ENCODE peak calls at places on chromosomes 7 and 10, in six cellular contexts. F, B, M, Y, R and C are unnamed samples. For H3K4me1, the result is how much of the 10 kb centered on the place peaks cover.

GRCh38 chr7:31788445-31788844 is 101.4 kb downstream of the PPP1R17 start:
- DNase-seq in Y (no peak), M (no peak), F (no peak), B (no peak), R (no peak), C (no peak)

GRCh38 chr10:15344876-15345285 is 26.2 kb downstream of the FAM171A1 start:
- DNase-seq in F (no peak), B (no peak), M (peak), R (no peak), Y (peak), C (no peak)

GRCh38 chr10:47322300-47323061 is at the start of gene GDF2:
- DNase-seq in F (no peak), R (no peak), Y (no peak), M (no peak), B (no peak), C (no peak)

GRCh38 chr7:13077466-13077865 is 390.0 kb downstream of the ARL4A start:
- DNase-seq in Y (no peak), R (no peak), M (no peak), B (no peak), F (no peak), C (no peak)

GRCh38 chr7:95609277-95609971 is 13.1 kb upstream of the PDK4 start:
- DNase-seq in F (no peak), M (peak), Y (no peak), R (no peak), B (no peak), C (peak)

GRCh38 chr10:43396928-43397624 is 11.9 kb downstream of the HNRNPF start:
- DNase-seq in M (peak), B (peak), R (peak), Y (peak), F (peak), C (peak)

GRCh38 chr7:55502209-55502608 is 70.1 kb downstream of the VOPP1 start:
- DNase-seq in B (no peak), Y (peak), F (no peak), M (no peak), R (no peak), C (no peak)

GRCh38 chr10:86598151-86598550 is 56.2 kb upstream of the OPN4 start:
- DNase-seq in B (no peak), R (no peak), M (no peak), Y (no peak), F (no peak), C (no peak)

GRCh38 chr7:117731455-117731854 is 141.8 kb downstream of the CTTNBP2 start:
- DNase-seq in M (no peak), Y (no peak), F (no peak), R (no peak), B (no peak), C (no peak)

GRCh38 chr7:116386674-116387073 is 112.9 kb upstream of the CAV2 start:
- DNase-seq in M (no peak), R (no peak), B (no peak), F (no peak), Y (no peak), C (no peak)

GRCh38 chr7:154912921-154913644 is 89.8 kb downstream of the PAXIP1 start:
- DNase-seq in F (no peak), M (no peak), Y (no peak), R (no peak), B (no peak), C (no peak)

GRCh38 chr7:2109251-2109935 is 123.4 kb downstream of the MAD1L1 start:
- DNase-seq in Y (no peak), F (no peak), R (no peak), B (peak), M (no peak), C (no peak)

GRCh38 chr7:73395538-73396503 is 37.8 kb upstream of the FZD9 start:
- DNase-seq in R (no peak), Y (no peak), M (no peak), F (no peak), B (no peak), C (no peak)

GRCh38 chr7:75922966-75923603 is 8.1 kb downstream of the POR start:
- DNase-seq in B (no peak), R (no peak), Y (no peak), F (no peak), M (no peak), C (no peak)

GRCh38 chr7:4017785-4018184 is 664.3 kb upstream of the FOXK1 start:
- DNase-seq in B (no peak), R (no peak), F (no peak), M (no peak), Y (no peak), C (no peak)

GRCh38 chr10:3045471-3046209 is 21.7 kb upstream of the PFKP start:
- DNase-seq in R (peak), F (no peak), Y (peak), B (no peak), M (peak), C (peak)

GRCh38 chr7:158377800-158378623 is 209.6 kb downstream of the PTPRN2 start:
- DNase-seq in F (no peak), B (no peak), R (no peak), Y (no peak), M (peak), C (peak)

GRCh38 chr7:149670288-149670687 is 103.1 kb downstream of the ZNF467 start:
- DNase-seq in M (no peak), Y (no peak), B (no peak), R (no peak), F (no peak), C (peak)

GRCh38 chr10:130495891-130496642 is 359.9 kb downstream of the GLRX3 start:
- DNase-seq in B (no peak), F (no peak), M (peak), R (no peak), Y (no peak), C (no peak)

GRCh38 chr7:134660961-134661376 is 14.3 kb downstream of the BPGM start:
- DNase-seq in R (no peak), M (no peak), B (no peak), Y (no peak), F (no peak), C (no peak)

GRCh38 chr7:81029523-81029922 is 110.7 kb upstream of the SEMA3C start:
- DNase-seq in Y (no peak), F (no peak), B (no peak), M (no peak), R (no peak), C (no peak)

GRCh38 chr10:91536101-91536500 is 96.8 kb downstream of the PPP1R3C start:
- DNase-seq in B (no peak), R (no peak), F (no peak), Y (no peak), M (no peak), C (no peak)

GRCh38 chr10:7432884-7433726 is 22.3 kb upstream of the SFMBT2 start:
- DNase-seq in B (no peak), M (no peak), R (no peak), F (no peak), Y (peak), C (peak)

GRCh38 chr7:157506268-157506667 is 169.5 kb downstream of the DNAJB6 start:
- DNase-seq in F (no peak), M (no peak), R (peak), Y (no peak), B (no peak), C (no peak)

GRCh38 chr7:146781352-146782116 is 664.9 kb downstream of the CNTNAP2 start:
- DNase-seq in B (no peak), M (no peak), R (peak), F (no peak), Y (no peak), C (no peak)

GRCh38 chr7:5557920-5558401 is 134.3 kb upstream of the TNRC18 start:
- DNase-seq in B (peak), Y (no peak), F (no peak), R (no peak), M (peak), C (peak)

GRCh38 chr10:112389147-112389822 is 15.4 kb downstream of the ACSL5 start:
- DNase-seq in M (peak), Y (no peak), R (peak), B (peak), F (peak), C (peak)

GRCh38 chr10:97332586-97333350 is 1.8 kb downstream of the FRAT2 start:
- DNase-seq in M (peak), R (peak), F (no peak), Y (peak), B (no peak), C (peak)

GRCh38 chr7:8434290-8435002 is 1.0 kb downstream of the NXPH1 start:
- DNase-seq in F (no peak), R (peak), B (no peak), M (no peak), Y (peak), C (no peak)

GRCh38 chr7:158016171-158017087 is 571.2 kb downstream of the PTPRN2 start:
- DNase-seq in B (no peak), M (no peak), Y (peak), R (no peak), F (no peak), C (peak)

GRCh38 chr10:124943301-124944092 is 1.6 kb downstream of the ZRANB1 start:
- DNase-seq in R (no peak), M (no peak), B (no peak), F (peak), Y (no peak), C (no peak)

GRCh38 chr10:117503170-117503885 is 39.2 kb upstream of the EMX2 start:
- DNase-seq in F (no peak), R (peak), M (no peak), Y (peak), B (no peak), C (peak)

GRCh38 chr7:24924375-24924774 is 55.6 kb downstream of the OSBPL3 start:
- DNase-seq in F (no peak), Y (no peak), M (no peak), R (no peak), B (no peak), C (peak)

GRCh38 chr7:16918288-16918895 is 36.6 kb upstream of the AGR3 start:
- DNase-seq in F (peak), B (peak), R (no peak), M (peak), Y (peak), C (peak)

GRCh38 chr7:44646176-44646920 is 39.9 kb downstream of the OGDH start:
- DNase-seq in M (no peak), F (no peak), B (no peak), Y (no peak), R (no peak), C (no peak)

GRCh38 chr10:46106410-46107255 is 60.6 kb upstream of the MSMB start:
- DNase-seq in Y (peak), M (peak), B (no peak), F (peak), R (peak), C (peak)

GRCh38 chr7:94315011-94315410 is 79.7 kb upstream of the COL1A2 start:
- DNase-seq in M (no peak), R (no peak), F (no peak), Y (no peak), B (no peak), C (no peak)

GRCh38 chr10:132571565-132572544 is 34.3 kb downstream of the INPP5A start:
- DNase-seq in B (peak), M (peak), F (peak), Y (peak), R (peak), C (peak)

GRCh38 chr7:47405921-47406765 is 175.8 kb downstream of the TNS3 start:
- DNase-seq in Y (no peak), M (peak), R (no peak), B (no peak), F (no peak), C (no peak)

GRCh38 chr10:102677736-102678354 is 33.6 kb downstream of the TRIM8 start:
- DNase-seq in Y (no peak), R (no peak), M (no peak), F (no peak), B (no peak), C (no peak)

GRCh38 chr10:102675151-102675886 is 31.0 kb downstream of the TRIM8 start:
- DNase-seq in M (no peak), Y (peak), B (no peak), F (no peak), R (peak), C (no peak)

GRCh38 chr10:102676916-102677315 is 32.6 kb downstream of the TRIM8 start:
- DNase-seq in R (no peak), F (no peak), M (no peak), B (no peak), Y (no peak), C (no peak)

GRCh38 chr10:102674566-102674965 is 30.3 kb downstream of the TRIM8 start:
- DNase-seq in Y (peak), B (no peak), M (peak), F (no peak), R (no peak), C (no peak)

DNA sequence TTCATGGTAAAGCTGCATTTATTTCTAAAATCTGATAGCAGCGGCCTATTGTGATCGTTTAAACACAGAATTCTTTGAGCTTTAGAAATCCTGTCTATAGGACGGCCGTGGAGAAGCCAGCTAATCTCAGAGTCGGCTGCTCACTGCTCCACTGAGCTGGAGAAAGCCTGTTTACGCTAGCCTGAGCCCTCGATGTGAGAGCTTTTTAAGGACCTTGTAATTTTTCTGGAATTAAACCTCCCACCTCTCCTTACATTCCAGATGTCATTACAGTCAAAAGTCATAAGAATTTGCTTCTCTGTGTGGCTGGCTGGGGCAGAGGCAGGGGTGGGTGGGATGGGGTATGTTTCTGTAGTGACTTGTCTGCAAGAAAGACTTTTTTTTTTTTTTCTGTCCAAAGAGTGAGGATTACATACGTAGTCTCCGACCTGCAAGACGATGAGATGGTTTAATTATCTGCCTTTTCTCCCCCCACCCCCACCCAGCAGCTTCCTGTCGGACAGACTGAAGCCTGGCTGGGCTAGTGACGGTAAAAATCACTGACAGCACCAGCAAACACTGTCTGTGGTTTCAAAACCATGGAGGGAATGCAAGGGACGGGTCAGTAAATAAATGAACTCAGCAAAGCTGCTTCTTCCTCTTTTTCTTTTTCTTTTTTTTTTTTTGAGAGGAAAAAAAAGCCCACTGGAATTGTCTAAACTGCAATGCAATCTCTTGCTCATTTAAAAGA is 31.8 kb downstream of the TRIM8 start:
- DNase-seq in B (no peak), R (no peak), F (no peak), Y (peak), M (peak), C (peak)
- H3K4me1 ChIP-seq in B (under half), R (under half), F (under half), Y (half or more), M (half or more), C (half or more)

DNA sequence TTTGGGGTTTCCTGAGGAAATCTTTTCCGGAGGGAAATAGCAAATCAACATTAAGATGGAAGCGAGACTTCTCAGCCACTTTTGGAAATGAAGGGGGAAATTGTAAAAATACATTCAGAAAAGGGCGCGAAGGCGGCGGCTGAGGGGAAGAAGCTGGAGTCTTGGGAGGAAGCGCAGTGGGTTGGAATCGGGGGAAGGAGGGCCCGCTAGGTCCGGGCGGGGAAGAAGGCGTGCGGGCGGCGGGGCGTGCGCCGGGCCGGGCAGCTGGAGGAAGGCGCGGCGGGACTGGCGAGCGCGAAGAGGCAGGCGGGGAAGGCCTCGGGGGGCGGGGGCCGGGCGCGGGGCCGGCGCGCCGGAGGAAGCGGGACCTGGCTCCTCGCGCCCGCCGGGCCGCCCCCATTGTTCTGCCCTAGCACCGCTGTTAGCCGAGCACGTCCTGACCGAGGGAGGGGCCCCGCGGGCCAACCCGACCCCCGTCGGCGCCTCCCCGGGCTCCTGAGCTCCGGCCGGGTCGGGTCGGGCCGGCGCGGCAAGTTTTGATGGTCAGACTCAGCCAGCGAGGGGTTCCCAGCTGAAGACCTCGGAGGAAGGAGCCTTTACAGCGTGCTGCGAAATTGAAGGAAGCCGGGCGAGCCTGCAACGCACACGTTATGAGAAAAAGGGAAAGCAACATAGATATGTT is 1.6 kb upstream of the SKIDA1 start:
- DNase-seq in B (no peak), R (peak), Y (peak), M (peak), F (no peak), C (peak)
- H2AFZ ChIP-seq in B (peak), R (no peak), Y (no peak), M (no peak), F (peak), C (peak)

GRCh38 chr10:69473304-69473985 is 22.2 kb downstream of the TSPAN15 start:
- DNase-seq in F (no peak), M (no peak), B (no peak), R (no peak), Y (no peak), C (no peak)

GRCh38 chr10:69472544-69472943 is 21.3 kb downstream of the TSPAN15 start:
- DNase-seq in B (no peak), Y (no peak), R (no peak), F (no peak), M (no peak), C (no peak)

GRCh38 chr10:69474688-69475432 is 23.6 kb downstream of the TSPAN15 start:
- DNase-seq in M (no peak), Y (no peak), R (no peak), F (no peak), B (no peak), C (peak)

GRCh38 chr10:69477968-69478597 is 26.8 kb downstream of the TSPAN15 start:
- DNase-seq in Y (no peak), R (no peak), B (no peak), F (no peak), M (no peak), C (no peak)

DNA sequence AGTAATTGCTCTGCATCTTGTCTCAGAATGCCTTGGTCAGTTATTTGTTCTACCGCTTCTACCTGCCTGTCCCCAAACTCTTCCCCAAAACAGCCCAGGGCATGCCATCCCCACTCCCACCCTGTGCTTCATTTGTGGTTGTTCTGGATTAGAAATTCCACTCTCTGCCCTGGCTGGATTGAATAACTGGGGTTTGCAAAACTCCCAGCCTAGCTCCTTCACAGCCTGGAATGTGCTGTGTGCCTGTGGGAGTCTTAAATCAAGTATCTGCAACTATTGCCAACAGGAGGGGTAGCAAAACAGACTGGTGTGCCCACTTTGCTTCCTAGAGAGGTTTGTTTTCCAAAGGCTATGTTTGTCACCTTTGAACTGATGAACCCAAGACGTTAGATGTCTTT is 24.2 kb downstream of the TSPAN15 start:
- DNase-seq in Y (no peak), B (no peak), R (no peak), M (no peak), F (no peak), C (no peak)
- H3K4me1 ChIP-seq in Y (under half), B (under half), R (under half), M (under half), F (under half), C (under half)

GRCh38 chr10:988667-989545 is 672 bp downstream of the GTPBP4 start:
- DNase-seq in M (no peak), Y (no peak), R (peak), B (no peak), F (no peak), C (no peak)
- H2AFZ ChIP-seq in M (no peak), Y (peak), R (no peak), B (peak), F (no peak), C (peak)

DNA sequence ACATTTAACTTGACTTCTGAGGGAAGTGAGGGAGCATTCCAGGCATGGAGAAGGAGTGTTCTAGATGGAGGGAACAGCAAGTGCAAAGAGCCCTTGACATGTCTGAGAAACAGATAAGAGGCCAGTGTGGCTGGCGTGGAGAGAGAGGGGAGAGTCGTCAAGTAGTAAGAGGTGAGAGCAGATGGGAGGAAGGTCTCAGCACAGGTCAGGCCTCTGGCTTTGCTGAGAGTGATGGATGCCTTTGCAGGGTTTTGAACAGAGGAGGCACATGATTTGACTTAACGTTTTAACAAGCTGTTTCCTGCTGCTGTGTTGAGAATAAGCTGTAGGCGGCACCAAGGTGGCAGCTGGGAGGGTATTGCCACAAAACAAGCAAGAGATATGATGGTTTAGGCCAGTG is 97.2 kb downstream of the KAT6B start:
- DNase-seq in Y (no peak), F (no peak), B (peak), R (peak), M (no peak), C (no peak)
- H3K4me1 ChIP-seq in Y (under half), F (under half), B (under half), R (under half), M (under half), C (under half)

GRCh38 chr7:43392638-43393037 is 190.3 kb upstream of the STK17A start:
- DNase-seq in M (no peak), Y (no peak), F (no peak), B (no peak), R (no peak), C (no peak)
- H2AFZ ChIP-seq in M (no peak), Y (peak), F (no peak), B (no peak), R (no peak), C (no peak)

GRCh38 chr10:119344381-119344780 is 137.0 kb downstream of the GRK5 start:
- DNase-seq in B (no peak), F (no peak), R (no peak), M (no peak), Y (no peak), C (no peak)

GRCh38 chr10:119348106-119348505 is 140.7 kb downstream of the GRK5 start:
- DNase-seq in M (no peak), F (no peak), B (no peak), Y (no peak), R (no peak), C (no peak)

GRCh38 chr10:119348516-119349240 is 141.3 kb downstream of the GRK5 start:
- DNase-seq in M (no peak), Y (no peak), R (no peak), B (no peak), F (no peak), C (no peak)

GRCh38 chr10:119347181-119347974 is 140.0 kb downstream of the GRK5 start:
- DNase-seq in R (no peak), F (no peak), M (no peak), B (no peak), Y (no peak), C (no peak)

GRCh38 chr10:119346063-119346835 is 138.9 kb downstream of the GRK5 start:
- DNase-seq in Y (peak), M (no peak), F (no peak), B (no peak), R (no peak), C (no peak)
- H3K4me1 ChIP-seq in Y (under half), M (under half), F (under half), B (under half), R (under half), C (under half)